ENCODE peak calls at places on chromosomes 4 and X, in four cellular contexts. K, M, G and S are unnamed samples.

GRCh38 chr4:81648576-81649272 is 177.0 kb upstream of the RASGEF1B start:
- DNase-seq in K (no peak), M (no peak), G (no peak), S (peak)

GRCh38 chr4:173521474-173522159 is 8.4 kb downstream of the HAND2 start:
- DNase-seq in K (no peak), M (no peak), G (no peak), S (no peak)

GRCh38 chrX:30652527-30653414 is 452 bp upstream of the GK start:
- DNase-seq in K (peak), M (peak), G (peak), S (peak)

GRCh38 chr4:120083152-120083551 is 16.5 kb upstream of the MAD2L1 start:
- DNase-seq in K (no peak), M (no peak), G (no peak), S (no peak)

GRCh38 chr4:8082517-8083055 is 76.0 kb downstream of the ABLIM2 start:
- DNase-seq in K (no peak), M (no peak), G (no peak), S (no peak)

GRCh38 chr4:19693949-19694597 is 557.6 kb upstream of the SLIT2 start:
- DNase-seq in K (no peak), M (no peak), G (no peak), S (no peak)

GRCh38 chr4:179116011-179116410 is 1673.8 kb upstream of the AGA start:
- DNase-seq in K (no peak), M (no peak), G (no peak), S (no peak)

GRCh38 chr4:158578476-158578875 is 56.8 kb downstream of the RXFP1 start:
- DNase-seq in K (no peak), M (peak), G (peak), S (no peak)

GRCh38 chr4:147683172-147683571 is 791 bp downstream of the PRMT9 start:
- DNase-seq in K (peak), M (peak), G (peak), S (no peak)

GRCh38 chrX:104309169-104309568 is 54.4 kb upstream of the ESX1 start:
- DNase-seq in K (peak), M (no peak), G (no peak), S (no peak)

GRCh38 chr4:16082424-16083216 is 1.2 kb downstream of the PROM1 start:
- DNase-seq in K (peak), M (peak), G (no peak), S (no peak)

GRCh38 chr4:16083217-16084191 is at the start of gene PROM1:
- DNase-seq in K (no peak), M (peak), G (no peak), S (no peak)

GRCh38 chr4:16079046-16079445 is 4.8 kb downstream of the PROM1 start:
- DNase-seq in K (no peak), M (no peak), G (no peak), S (peak)

GRCh38 chr4:16078195-16078756 is 5.5 kb downstream of the PROM1 start:
- DNase-seq in K (no peak), M (no peak), G (no peak), S (no peak)

GRCh38 chr4:16082038-16082423 is 1.8 kb downstream of the PROM1 start:
- DNase-seq in K (no peak), M (no peak), G (no peak), S (no peak)
- TF ChIP-seq FOXK2 in K (no peak), M (no peak), G (no peak), S (no peak)

GRCh38 chr4:24783506-24783905 is 11.9 kb upstream of the SOD3 start:
- DNase-seq in K (no peak), M (no peak), G (no peak), S (no peak)

GRCh38 chr4:24777528-24777927 is 17.8 kb upstream of the SOD3 start:
- DNase-seq in K (no peak), M (no peak), G (no peak), S (no peak)

GRCh38 chr4:24778427-24779225 is 16.7 kb upstream of the SOD3 start:
- DNase-seq in K (no peak), M (no peak), G (no peak), S (no peak)

GRCh38 chr4:24781999-24782745 is 13.2 kb upstream of the SOD3 start:
- DNase-seq in K (no peak), M (no peak), G (no peak), S (no peak)

DNA sequence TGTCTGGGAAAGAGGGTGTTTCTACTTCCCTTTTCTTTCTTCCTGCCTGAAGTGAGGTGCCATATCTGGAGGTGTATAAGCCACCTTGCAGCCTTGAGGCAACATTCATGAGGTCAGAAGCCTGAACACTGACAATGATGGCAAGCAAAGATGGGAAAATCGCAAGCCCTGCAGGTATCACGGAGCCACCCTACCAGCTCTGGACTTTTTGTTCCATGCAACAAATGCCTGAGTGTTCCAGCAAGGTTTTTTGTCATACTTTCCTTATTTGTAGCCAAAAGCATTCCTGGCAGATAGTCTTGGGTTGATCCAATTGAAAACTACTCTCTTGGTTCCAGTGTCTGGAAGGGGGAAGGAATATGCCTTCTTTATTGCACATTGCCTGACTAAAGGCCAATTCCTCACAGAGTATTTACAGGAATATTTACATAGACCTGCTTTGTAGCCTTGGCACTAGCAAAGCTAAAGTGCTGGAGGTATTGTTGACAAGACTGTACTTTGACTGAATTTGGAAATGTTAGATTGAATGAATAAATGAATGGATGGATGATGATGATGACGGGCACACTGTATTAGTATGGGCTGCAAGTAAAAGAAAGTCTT is 14.3 kb upstream of the SOD3 start:
- DNase-seq in K (no peak), M (no peak), G (no peak), S (no peak)
- TF ChIP-seq FOXK2 in K (no peak), M (no peak), G (no peak), S (no peak)

GRCh38 chr4:73732759-73733431 is 7.5 kb upstream of the CXCL8 start:
- DNase-seq in K (no peak), M (no peak), G (no peak), S (no peak)

GRCh38 chr4:73730854-73731253 is 9.5 kb upstream of the CXCL8 start:
- DNase-seq in K (no peak), M (no peak), G (no peak), S (no peak)

GRCh38 chr4:73731968-73732610 is 8.3 kb upstream of the CXCL8 start:
- DNase-seq in K (no peak), M (no peak), G (no peak), S (no peak)

GRCh38 chr4:73735231-73735630 is 5.1 kb upstream of the CXCL8 start:
- DNase-seq in K (no peak), M (no peak), G (peak), S (peak)

DNA sequence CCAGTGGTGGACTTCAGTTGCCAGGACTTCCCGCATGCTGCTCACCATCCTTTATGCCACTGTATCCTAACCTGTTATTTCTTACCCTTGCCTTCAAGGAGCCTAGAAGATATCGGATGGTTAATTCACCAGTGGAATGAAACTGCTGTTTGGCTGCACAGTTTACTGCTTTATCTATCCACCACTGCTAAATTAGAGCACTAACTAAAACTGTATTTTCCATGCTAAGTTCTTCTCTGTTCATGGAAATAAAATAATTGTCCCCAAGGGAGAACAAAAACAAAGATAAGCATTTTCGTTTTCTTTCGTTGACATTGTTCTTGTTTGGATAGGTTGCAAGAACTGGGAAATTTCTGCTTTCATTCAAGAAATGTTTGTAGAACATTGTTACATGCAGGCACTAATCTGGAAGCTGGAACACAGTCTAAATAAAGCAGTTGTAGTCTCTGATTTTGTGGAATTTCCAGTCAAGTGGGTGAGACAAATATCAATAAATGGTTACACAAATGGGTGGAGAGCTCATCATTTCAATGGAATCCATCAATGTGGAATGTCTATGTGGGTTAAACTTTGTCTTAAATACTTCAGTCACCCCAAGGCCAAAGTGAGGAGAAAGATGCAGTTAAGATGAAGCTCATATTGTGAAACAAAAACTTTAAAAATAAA is 5.8 kb upstream of the CXCL8 start:
- DNase-seq in K (no peak), M (no peak), G (no peak), S (no peak)
- TF ChIP-seq FOXK2 in K (no peak), M (no peak), G (no peak), S (no peak)

GRCh38 chr4:133581971-133582619 is 433.0 kb downstream of the PCDH10 start:
- DNase-seq in K (no peak), M (no peak), G (no peak), S (no peak)
- TF ChIP-seq FOXK2 in K (no peak), M (no peak), G (no peak), S (no peak)